ENCODE peak calls at places on chromosomes 12 and 14, in five cellular contexts. K is CD8-positive, alpha-beta memory T cell; G is NCI-H1092 treated with DMSO at 0.1 percent for 48 hours; Z is NCI-H1048; Y is A549. E is an unnamed sample.

GRCh38 chr14:92688434-92689375 is 59.7 kb downstream of the LGMN start:
- DNase-seq in G (no peak), Y (no peak), Z (no peak), K (no peak), E (no peak)

GRCh38 chr14:99718811-99719192 is 34.7 kb downstream of the CYP46A1 start:
- DNase-seq in Y (no peak), Z (no peak), G (no peak), K (no peak), E (no peak)

GRCh38 chr12:109098142-109098652 is 800 bp downstream of the UNG start:
- DNase-seq in K (no peak), Z (no peak), Y (peak; percentile 22), G (peak; percentile 34), E (no peak)

GRCh38 chr14:64217747-64218146 is 76.4 kb downstream of the ESR2 start:
- DNase-seq in Y (no peak), G (peak; percentile 41), Z (no peak), K (no peak), E (no peak)

GRCh38 chr12:131850856-131851559 is 22.8 kb downstream of the MMP17 start:
- DNase-seq in Y (peak; percentile 81), K (no peak), Z (no peak), G (peak; percentile 10), E (peak; percentile 93)

GRCh38 chr14:32761381-32761968 is 177.2 kb upstream of the NPAS3 start:
- DNase-seq in Y (no peak), K (no peak), G (no peak), Z (no peak), E (no peak)

GRCh38 chr14:103209054-103209453 is 85.8 kb downstream of the TNFAIP2 start:
- DNase-seq in Y (no peak), Z (no peak), K (no peak), G (no peak), E (no peak)

GRCh38 chr12:61367281-61367785 is 892.9 kb upstream of the USP15 start:
- DNase-seq in K (no peak), G (no peak), Y (no peak), Z (no peak), E (no peak)

GRCh38 chr12:15364221-15365170 is 42.2 kb downstream of the PTPRO start:
- DNase-seq in Y (no peak), K (no peak), G (no peak), Z (no peak), E (no peak)

GRCh38 chr12:111446044-111446581 is 40.4 kb downstream of the SH2B3 start:
- DNase-seq in G (peak; percentile 60), K (no peak), Z (no peak), Y (no peak), E (peak; percentile 86)

GRCh38 chr12:121610239-121611149 is 15.8 kb upstream of the ORAI1 start:
- DNase-seq in K (no peak), Z (no peak), Y (no peak), G (no peak), E (peak; percentile 35)

GRCh38 chr14:81348086-81348485 is 52.0 kb downstream of the STON2 start:
- DNase-seq in K (no peak), Y (no peak), Z (no peak), G (no peak), E (no peak)

GRCh38 chr12:29228474-29229157 is 79.5 kb downstream of the FAR2 start:
- DNase-seq in G (no peak), Z (no peak), Y (no peak), K (no peak), E (peak; percentile 65)

GRCh38 chr14:70177092-70177491 is 11.7 kb downstream of the SLC8A3 start:
- DNase-seq in Z (no peak), K (no peak), Y (no peak), G (no peak), E (no peak)

GRCh38 chr12:122060069-122060468 is 18.5 kb upstream of the MLXIP start:
- DNase-seq in G (no peak), Y (no peak), K (no peak), Z (no peak), E (no peak)

GRCh38 chr14:52693004-52693403 is 2.4 kb downstream of the ERO1A start:
- DNase-seq in G (no peak), Z (no peak), Y (no peak), K (no peak), E (no peak)

E was measured in endodermal cell.